ENCODE peak calls at places on chromosomes 12 and 14, in six cellular contexts. Q is upper lobe of right lung, W is tibial nerve, D is IMR-90, U is memory B cell, V is MV-4-11. Z is an unnamed sample.
A peak's percentile ranks its signal among the peaks of the same experiment; 100 is the strongest.

GRCh38 chr12:102417055-102417454 is 63.3 kb downstream of the IGF1 start:
- DNase-seq in D (no peak), U (no peak), Q (no peak), W (no peak), V (no peak), Z (no peak)

GRCh38 chr14:82676403-82676802 is 1142.8 kb upstream of the SEL1L start:
- DNase-seq in U (no peak), D (no peak), Q (no peak), W (no peak), V (no peak), Z (no peak)

GRCh38 chr12:116421785-116422538 is 137.2 kb upstream of the MAP1LC3B2 start:
- DNase-seq in W (no peak), U (no peak), V (no peak), D (no peak), Q (no peak), Z (no peak)

GRCh38 chr12:60539592-60539991 is 943.8 kb downstream of the SLC16A7 start:
- DNase-seq in D (no peak), W (no peak), U (no peak), V (no peak), Q (no peak), Z (no peak)

GRCh38 chr14:96274122-96274910 is 18.3 kb downstream of the BDKRB1 start:
- DNase-seq in W (peak; percentile 27), Q (no peak), D (peak; percentile 97), V (no peak), U (no peak), Z (no peak)

GRCh38 chr12:45975506-45975905 is 14.9 kb downstream of the SCAF11 start:
- DNase-seq in U (no peak), D (no peak), Q (no peak), W (no peak), V (peak; percentile 40), Z (no peak)

GRCh38 chr14:102508774-102509743 is 517 bp downstream of the ANKRD9 start:
- DNase-seq in D (peak; percentile 41), V (peak; percentile 37), W (peak; percentile 42), Q (peak; percentile 86), U (peak; percentile 43), Z (no peak)

GRCh38 chr12:86660488-86661171 is 404.4 kb upstream of the MGAT4C start:
- DNase-seq in V (peak; percentile 26), U (no peak), W (no peak), Q (no peak), D (peak; percentile 55), Z (no peak)

GRCh38 chr12:7934560-7935463 is 1.2 kb downstream of the SLC2A3 start:
- DNase-seq in Q (no peak), W (no peak), U (no peak), V (no peak), D (no peak), Z (no peak)

GRCh38 chr12:56716458-56716857 is 8.6 kb downstream of the NACA start:
- DNase-seq in W (no peak), Q (peak; percentile 15), D (no peak), U (no peak), V (peak; percentile 21), Z (no peak)

GRCh38 chr14:36055681-36056225 is 120.8 kb downstream of the PTCSC3 start:
- DNase-seq in D (no peak), W (no peak), Q (no peak), V (no peak), U (no peak), Z (no peak)

GRCh38 chr12:115640929-115641328 is 636.6 kb downstream of the MED13L start:
- DNase-seq in W (no peak), D (peak; percentile 17), Q (no peak), U (no peak), V (no peak), Z (no peak)

GRCh38 chr14:31954991-31955390 is 122.1 kb upstream of the ARHGAP5 start:
- DNase-seq in U (no peak), D (peak; percentile 18), V (no peak), Q (no peak), W (no peak), Z (no peak)

GRCh38 chr12:124730455-124730932 is 133.2 kb downstream of the SCARB1 start:
- DNase-seq in W (peak; percentile 52), V (no peak), U (no peak), D (peak; percentile 73), Q (no peak), Z (peak; percentile 45)

GRCh38 chr12:131564843-131565242 is 146.0 kb upstream of the SFSWAP start:
- DNase-seq in Q (no peak), W (no peak), V (no peak), D (no peak), U (no peak), Z (no peak)

GRCh38 chr12:10073266-10073665 is 25.5 kb downstream of the CLEC1A start:
- DNase-seq in Q (no peak), W (no peak), V (no peak), U (no peak), D (no peak), Z (no peak)

GRCh38 chr12:121295746-121296617 is 527 bp downstream of the CAMKK2 start:
- DNase-seq in V (no peak), D (no peak), Q (peak; percentile 78), W (no peak), U (peak; percentile 60), Z (no peak)

GRCh38 chr14:70789961-70790360 is 19.4 kb downstream of the MAP3K9 start:
- DNase-seq in U (no peak), Q (no peak), W (no peak), V (no peak), D (no peak), Z (no peak)

GRCh38 chr14:67782090-67782489 is 34.3 kb downstream of the ZFYVE26 start:
- DNase-seq in U (no peak), Q (no peak), D (no peak), W (no peak), V (no peak), Z (no peak)

GRCh38 chr12:11794311-11794710 is 144.8 kb downstream of the ETV6 start:
- DNase-seq in W (no peak), V (no peak), D (no peak), Q (no peak), U (no peak), Z (no peak)

GRCh38 chr12:117857632-117858274 is 111.0 kb downstream of the KSR2 start:
- DNase-seq in W (peak; percentile 27), V (peak; percentile 42), D (peak; percentile 22), Q (no peak), U (no peak), Z (no peak)

GRCh38 chr12:19036673-19037357 is 92.7 kb upstream of the PLEKHA5 start:
- DNase-seq in V (no peak), D (peak; percentile 39), U (no peak), W (no peak), Q (no peak), Z (no peak)

GRCh38 chr12:55927588-55928502 is at the start of gene PYM1:
- DNase-seq in D (peak; percentile 50), Q (peak; percentile 91), U (peak; percentile 57), W (peak; percentile 80), V (peak; percentile 97), Z (peak; percentile 51)

GRCh38 chr14:22456421-22456820 is 132.6 kb downstream of the DAD1 start:
- DNase-seq in D (no peak), W (no peak), Q (no peak), U (no peak), V (no peak), Z (no peak)

GRCh38 chr14:24436355-24437019 is 6.1 kb downstream of the SDR39U1 start:
- DNase-seq in D (peak; percentile 85), V (peak; percentile 49), W (peak; percentile 44), Q (no peak), U (peak; percentile 41), Z (peak; percentile 6)

GRCh38 chr12:104792570-104792969 is 165.5 kb downstream of the SLC41A2 start:
- DNase-seq in V (peak; percentile 56), W (peak; percentile 73), Q (no peak), D (peak; percentile 86), U (no peak), Z (no peak)

GRCh38 chr12:105485321-105485910 is 154.9 kb downstream of the C12orf75 start:
- DNase-seq in Q (no peak), W (no peak), U (no peak), D (peak; percentile 65), V (no peak), Z (no peak)

GRCh38 chr12:12819752-12820311 is 6.7 kb downstream of the DDX47 start:
- DNase-seq in Q (no peak), V (no peak), W (no peak), U (no peak), D (peak; percentile 96), Z (no peak)

GRCh38 chr12:124605869-124606774 is 38.7 kb upstream of the NCOR2 start:
- DNase-seq in U (no peak), W (no peak), D (no peak), Q (no peak), V (no peak), Z (no peak)

GRCh38 chr14:95515523-95516517 is 630 bp downstream of the SYNE3 start:
- DNase-seq in U (peak; percentile 87), W (no peak), Q (peak; percentile 87), D (peak; percentile 45), V (peak; percentile 84), Z (peak; percentile 42)

GRCh38 chr12:57765003-57765697 is 1.7 kb downstream of the CYP27B1 start:
- DNase-seq in Q (peak; percentile 79), D (peak; percentile 17), W (no peak), U (peak; percentile 57), V (no peak), Z (no peak)

Z was measured in NCI-H510A.